ENCODE peak calls at places on chromosomes 12 and 14, in four cellular contexts. F is IMR-90, U is K562, P is GM12878. S is an unnamed sample.

GRCh38 chr14:64656986-64657385 is 47.2 kb upstream of the PLEKHG3 start:
- DNase-seq in P (no peak), F (no peak), U (no peak), S (no peak)

GRCh38 chr14:32654106-32654505 is 284.6 kb upstream of the NPAS3 start:
- DNase-seq in F (no peak), U (no peak), P (no peak), S (no peak)

GRCh38 chr14:59190372-59190771 is 1.9 kb downstream of the DAAM1 start:
- DNase-seq in U (peak), P (no peak), F (no peak), S (no peak)

GRCh38 chr12:51994959-51995358 is 11.8 kb upstream of the TAMALIN start:
- DNase-seq in F (peak), U (no peak), P (no peak), S (no peak)

GRCh38 chr12:95326450-95326849 is 108.8 kb downstream of the VEZT start:
- DNase-seq in F (peak), U (no peak), P (no peak), S (no peak)

GRCh38 chr12:118136559-118137003 is 657 bp downstream of the PEBP1 start:
- DNase-seq in P (no peak), F (peak), U (no peak), S (no peak)

GRCh38 chr12:132622437-132623071 is 4.0 kb downstream of the P2RX2 start:
- DNase-seq in P (no peak), U (no peak), F (peak), S (no peak)

GRCh38 chr12:1054103-1054838 is 63.2 kb downstream of the ERC1 start:
- DNase-seq in U (no peak), P (no peak), F (no peak), S (no peak)

GRCh38 chr14:70934084-70934483 is 26.8 kb downstream of the PCNX1 start:
- DNase-seq in F (peak), P (no peak), U (no peak), S (no peak)

GRCh38 chr12:75042125-75042524 is 167.5 kb downstream of the KCNC2 start:
- DNase-seq in U (no peak), P (no peak), F (no peak), S (no peak)

GRCh38 chr12:27462151-27462694 is 15.7 kb downstream of the SMCO2 start:
- DNase-seq in U (no peak), F (peak), P (no peak), S (no peak)

GRCh38 chr12:49703647-49704137 is 3.5 kb downstream of the FMNL3 start:
- DNase-seq in P (peak), U (no peak), F (peak), S (no peak)
- TF ChIP-seq CHD1 in P (no peak), U (no peak), F (no peak), S (no peak)

GRCh38 chr14:105075364-105076295 is 10.4 kb upstream of the GPR132 start:
- DNase-seq in P (no peak), F (peak), U (peak), S (no peak)

GRCh38 chr14:105076296-105076804 is 11.1 kb upstream of the GPR132 start:
- DNase-seq in P (no peak), F (no peak), U (no peak), S (no peak)

GRCh38 chr14:105076805-105077648 is 11.8 kb upstream of the GPR132 start:
- DNase-seq in F (no peak), U (no peak), P (no peak), S (no peak)

GRCh38 chr14:105078294-105078693 is 13.1 kb upstream of the GPR132 start:
- DNase-seq in F (no peak), U (no peak), P (no peak), S (no peak)

DNA sequence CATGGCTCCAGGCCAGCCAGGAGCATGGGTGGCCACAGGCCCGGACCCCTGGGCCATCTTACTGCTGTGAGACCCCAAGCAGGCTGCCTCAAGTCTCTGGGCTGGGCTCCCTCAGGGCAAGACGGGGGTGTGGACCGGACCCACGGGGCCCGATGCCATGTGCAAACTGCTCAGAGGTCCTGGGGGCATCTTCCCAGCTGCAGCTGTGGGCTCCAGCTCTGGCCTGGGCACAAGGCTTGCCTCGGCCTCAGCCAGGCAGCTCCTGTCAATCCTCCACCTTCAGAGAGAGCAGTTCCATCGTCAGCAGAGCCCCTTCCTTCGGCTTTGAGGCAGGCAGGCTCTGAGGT is 12.4 kb upstream of the GPR132 start:
- DNase-seq in F (no peak), P (no peak), U (no peak), S (no peak)
- TF ChIP-seq CHD1 in F (no peak), P (no peak), U (no peak), S (no peak)

GRCh38 chr14:75982724-75983358 is 1.0 kb upstream of the TGFB3 start:
- DNase-seq in P (no peak), U (no peak), F (peak), S (peak)
- TF ChIP-seq CHD1 in P (no peak), U (no peak), F (no peak), S (no peak)

DNA sequence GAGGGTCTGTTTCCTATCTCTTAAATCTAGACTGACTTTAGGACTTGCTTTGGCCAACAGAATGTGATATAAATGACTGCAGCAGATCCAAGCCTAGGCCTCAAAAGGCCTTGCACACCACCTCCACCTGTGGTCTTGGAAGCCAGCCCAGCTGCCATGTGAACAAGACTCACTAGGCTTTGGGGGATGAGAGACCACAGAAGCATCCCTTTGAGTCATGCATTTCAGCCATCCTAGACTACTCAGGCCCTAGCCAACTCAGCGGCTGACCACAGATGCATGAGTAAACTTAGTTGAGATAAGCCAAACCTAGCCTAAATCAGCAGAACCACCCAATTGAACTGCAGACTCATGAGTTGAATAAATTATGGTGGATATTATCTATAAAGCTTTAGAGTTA is 87.7 kb downstream of the KCNH5 start:
- DNase-seq in P (no peak), F (peak), U (no peak), S (no peak)
- TF ChIP-seq CHD1 in P (no peak), F (no peak), U (no peak), S (no peak)

GRCh38 chr14:98858561-98858960 is 413.4 kb downstream of the BCL11B start:
- DNase-seq in P (no peak), F (no peak), U (no peak), S (no peak)

GRCh38 chr14:98858158-98858557 is 413.8 kb downstream of the BCL11B start:
- DNase-seq in P (no peak), F (no peak), U (no peak), S (no peak)

GRCh38 chr14:98855926-98856325 is 416.1 kb downstream of the BCL11B start:
- DNase-seq in F (no peak), P (no peak), U (no peak), S (no peak)

GRCh38 chr14:98864211-98864610 is 407.8 kb downstream of the BCL11B start:
- DNase-seq in F (no peak), P (no peak), U (no peak), S (no peak)

DNA sequence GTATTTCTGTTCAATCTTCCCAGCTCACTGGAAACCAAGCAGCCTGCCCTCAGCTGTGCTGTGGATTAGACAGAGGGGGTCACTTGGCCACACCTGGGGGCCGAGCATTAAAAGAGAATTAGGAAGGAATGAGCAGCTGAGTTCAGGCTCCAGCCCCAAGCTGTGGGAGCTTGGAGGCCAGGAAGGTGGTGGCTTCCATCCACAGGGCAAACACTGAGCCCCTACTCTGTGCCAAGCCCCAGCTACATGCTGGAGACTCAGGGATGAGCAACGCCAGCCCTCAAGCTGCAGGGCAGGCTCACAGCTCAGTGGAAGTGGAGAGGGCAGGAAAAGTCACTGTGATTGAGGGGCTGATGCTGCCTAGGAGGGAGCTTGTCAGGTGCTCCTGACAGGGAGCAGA is 412.7 kb downstream of the BCL11B start:
- DNase-seq in P (no peak), U (no peak), F (no peak), S (no peak)
- TF ChIP-seq CHD1 in P (no peak), U (no peak), F (no peak), S (no peak)

S was measured in H1.